ENCODE peak calls at places on chromosomes 2 and 18, in eight cellular contexts. D is WERI-Rb-1; M is effector CD4-positive, alpha-beta T cell; T is left cardiac atrium; F is germinal center; W is nephron progenitor cell; H is activated CD8-positive, alpha-beta memory T cell treated with anti-CD3 and anti-CD28 coated beads for 24 hours; N is GM13976. X is an unnamed sample.

GRCh38 chr2:10333247-10333613 is 30.5 kb downstream of the HPCAL1 start:
- DNase-seq in N (no peak), T (no peak), H (no peak), F (no peak), D (no peak), M (no peak), W (peak; percentile 42), X (no peak)

GRCh38 chr2:236338495-236339184 is 74.4 kb upstream of the ASB18 start:
- DNase-seq in N (peak; percentile 62), T (peak; percentile 51), H (no peak), D (no peak), W (peak; percentile 49), M (no peak), F (no peak), X (peak; percentile 19)

GRCh38 chr2:57890462-57890861 is 156.1 kb upstream of the VRK2 start:
- DNase-seq in N (no peak), W (no peak), M (no peak), D (no peak), H (no peak), F (no peak), T (no peak), X (no peak)

GRCh38 chr2:235444101-235444597 is 49.7 kb upstream of the AGAP1 start:
- DNase-seq in D (peak; percentile 62), M (no peak), T (no peak), H (no peak), W (no peak), N (no peak), F (no peak), X (peak; percentile 66)

GRCh38 chr2:66733361-66733760 is 298.4 kb downstream of the MEIS1 start:
- DNase-seq in F (no peak), H (no peak), M (no peak), W (peak; percentile 8), D (peak; percentile 35), N (no peak), T (no peak), X (no peak)

GRCh38 chr2:71646028-71646427 is 192.7 kb downstream of the DYSF start:
- DNase-seq in F (no peak), W (no peak), M (no peak), D (no peak), N (no peak), H (no peak), T (peak; percentile 64), X (no peak)

GRCh38 chr2:148718039-148718438 is 73.5 kb downstream of the EPC2 start:
- DNase-seq in M (no peak), F (no peak), W (no peak), T (no peak), H (no peak), D (no peak), N (no peak), X (no peak)

GRCh38 chr2:33670392-33670937 is 71.4 kb upstream of the FAM98A start:
- DNase-seq in W (no peak), N (no peak), M (no peak), F (no peak), T (no peak), D (no peak), H (no peak), X (no peak)

GRCh38 chr2:161161074-161161577 is 898 bp downstream of the TANK start:
- DNase-seq in F (no peak), W (no peak), N (no peak), T (no peak), D (no peak), H (no peak), M (peak; percentile 20), X (no peak)

GRCh38 chr2:192030289-192030688 is 164.4 kb downstream of the TMEFF2 start:
- DNase-seq in M (no peak), F (no peak), D (no peak), W (no peak), H (no peak), T (no peak), N (no peak), X (no peak)

GRCh38 chr2:240620859-240621258 is 4.4 kb upstream of the GPR35 start:
- DNase-seq in M (no peak), T (no peak), F (no peak), D (no peak), W (no peak), N (no peak), H (peak; percentile 67), X (no peak)

GRCh38 chr18:58393295-58393694 is 235.6 kb downstream of the ALPK2 start:
- DNase-seq in H (no peak), D (no peak), M (no peak), W (no peak), N (no peak), T (no peak), F (no peak), X (no peak)

GRCh38 chr2:223442874-223443273 is 159.3 kb downstream of the SCG2 start:
- DNase-seq in H (no peak), N (no peak), M (no peak), F (no peak), W (no peak), T (no peak), D (no peak), X (no peak)

GRCh38 chr18:31402026-31402373 is 25.4 kb downstream of the DSG4 start:
- DNase-seq in D (no peak), N (no peak), H (no peak), F (no peak), T (no peak), W (no peak), M (no peak), X (no peak)

GRCh38 chr18:75163736-75164135 is 45.2 kb downstream of the PTGR3 start:
- DNase-seq in T (no peak), W (no peak), N (no peak), H (no peak), M (no peak), D (no peak), F (no peak), X (no peak)

GRCh38 chr2:165016772-165017411 is 61.6 kb upstream of the SLC38A11 start:
- DNase-seq in D (peak; percentile 49), T (no peak), W (peak; percentile 33), F (peak; percentile 48), H (no peak), N (peak; percentile 31), M (no peak), X (no peak)

GRCh38 chr2:144943293-144943941 is 423.5 kb upstream of the ZEB2 start:
- DNase-seq in W (no peak), F (no peak), H (no peak), D (no peak), N (no peak), T (no peak), M (no peak), X (no peak)

GRCh38 chr18:62187543-62188378 is 706 bp downstream of the RELCH start:
- DNase-seq in W (peak; percentile 55), F (peak; percentile 18), H (peak; percentile 67), T (peak; percentile 34), D (peak; percentile 51), N (peak; percentile 25), M (peak; percentile 4), X (peak; percentile 47)

GRCh38 chr2:153575171-153575853 is 96.8 kb upstream of the RPRM start:
- DNase-seq in N (no peak), F (peak; percentile 7), D (no peak), W (no peak), H (no peak), T (no peak), M (no peak), X (no peak)

GRCh38 chr2:15750433-15750814 is 158.8 kb downstream of the DDX1 start:
- DNase-seq in W (no peak), D (no peak), T (no peak), F (no peak), M (no peak), H (no peak), N (no peak), X (no peak)

GRCh38 chr18:58894937-58895336 is 30.3 kb downstream of the ZNF532 start:
- DNase-seq in M (no peak), N (no peak), F (no peak), D (no peak), W (no peak), T (peak; percentile 36), H (no peak), X (no peak)

GRCh38 chr2:57097855-57098254 is 914.1 kb downstream of the CCDC85A start:
- DNase-seq in N (no peak), M (no peak), D (no peak), H (no peak), W (no peak), T (no peak), F (no peak), X (no peak)

GRCh38 chr2:98806266-98806697 is 75.3 kb upstream of the MGAT4A start:
- DNase-seq in D (no peak), N (no peak), W (no peak), M (no peak), F (no peak), H (no peak), T (peak; percentile 78), X (no peak)

GRCh38 chr2:134869941-134870736 is 31.7 kb downstream of the ACMSD start:
- DNase-seq in D (no peak), F (no peak), W (no peak), N (no peak), T (peak; percentile 28), M (no peak), H (no peak), X (no peak)